ENCODE peak calls at places on chromosomes 7 and 10, in four cellular contexts. J is fibroblast of mammary gland; H is CD8-positive, alpha-beta T cell; R is activated effector memory CD4-positive, alpha-beta T cell treated with anti-CD3 and anti-CD28 coated beads, Interleukin-2, amount 50 U/mL, for 16 hours. E is an unnamed sample.

GRCh38 chr10:114544045-114544659 is 113.9 kb downstream of the ABLIM1 start:
- DNase-seq in J (no peak), H (peak), R (peak), E (no peak)

GRCh38 chr10:98404571-98405396 is 10.2 kb downstream of the PYROXD2 start:
- DNase-seq in J (peak), H (no peak), R (no peak), E (no peak)

GRCh38 chr10:61458031-61458430 is 4.8 kb upstream of the TMEM26 start:
- DNase-seq in J (no peak), H (no peak), R (no peak), E (no peak)

GRCh38 chr7:23093546-23093945 is 12.0 kb upstream of the KLHL7 start:
- DNase-seq in J (peak), H (no peak), R (no peak), E (no peak)

GRCh38 chr10:97821308-97822038 is 28.2 kb upstream of the GOLGA7B start:
- DNase-seq in J (no peak), H (no peak), R (no peak), E (no peak)

GRCh38 chr10:111455776-111456426 is 379.1 kb downstream of the ADRA2A start:
- DNase-seq in J (no peak), H (no peak), R (no peak), E (no peak)

GRCh38 chr10:15200626-15201025 is 32.1 kb upstream of the NMT2 start:
- DNase-seq in J (peak), H (no peak), R (no peak), E (no peak)

GRCh38 chr10:4543943-4544540 is 282.0 kb upstream of the AKR1E2 start:
- DNase-seq in J (peak), H (no peak), R (no peak), E (no peak)

E was measured in left lobe of liver.